ENCODE peak calls at places on chromosome 1, in five cellular contexts. X, H, L, D and J are unnamed samples. For H3K36me3, the result is how much of the 10 kb centered on the place peaks cover.

GRCh38 chr1:20981903-20982695 is 194.6 kb downstream of the EIF4G3 start:
- DNase-seq in H (no peak), L (no peak), D (no peak), X (peak), J (peak)

GRCh38 chr1:52955129-52955970 is 28.3 kb downstream of the SCP2 start:
- DNase-seq in X (no peak), D (no peak), H (no peak), L (no peak), J (peak)

GRCh38 chr1:197469620-197470210 is 201.7 kb downstream of the CRB1 start:
- DNase-seq in D (no peak), L (no peak), H (no peak), X (no peak), J (no peak)

GRCh38 chr1:223209293-223209898 is 66.3 kb upstream of the TLR5 start:
- DNase-seq in H (no peak), L (no peak), X (no peak), D (no peak), J (no peak)

GRCh38 chr1:72435025-72435424 is 152.7 kb upstream of the NEGR1 start:
- DNase-seq in L (no peak), D (no peak), H (no peak), X (no peak), J (peak)

GRCh38 chr1:31949862-31950261 is 11.7 kb upstream of the PTP4A2 start:
- DNase-seq in L (no peak), H (no peak), X (no peak), D (no peak), J (no peak)

GRCh38 chr1:50278961-50279360 is 144.3 kb downstream of the DMRTA2 start:
- DNase-seq in X (no peak), L (no peak), H (no peak), D (no peak), J (no peak)

GRCh38 chr1:19676438-19676922 is 11.8 kb downstream of the HTR6 start:
- DNase-seq in X (no peak), H (no peak), L (no peak), D (peak), J (peak)

GRCh38 chr1:226993676-226994356 is 53.7 kb downstream of the COQ8A start:
- DNase-seq in D (no peak), L (no peak), X (no peak), H (no peak), J (no peak)

GRCh38 chr1:38138498-38139233 is 92.1 kb upstream of the POU3F1 start:
- DNase-seq in X (no peak), H (no peak), L (no peak), D (peak), J (peak)

DNA sequence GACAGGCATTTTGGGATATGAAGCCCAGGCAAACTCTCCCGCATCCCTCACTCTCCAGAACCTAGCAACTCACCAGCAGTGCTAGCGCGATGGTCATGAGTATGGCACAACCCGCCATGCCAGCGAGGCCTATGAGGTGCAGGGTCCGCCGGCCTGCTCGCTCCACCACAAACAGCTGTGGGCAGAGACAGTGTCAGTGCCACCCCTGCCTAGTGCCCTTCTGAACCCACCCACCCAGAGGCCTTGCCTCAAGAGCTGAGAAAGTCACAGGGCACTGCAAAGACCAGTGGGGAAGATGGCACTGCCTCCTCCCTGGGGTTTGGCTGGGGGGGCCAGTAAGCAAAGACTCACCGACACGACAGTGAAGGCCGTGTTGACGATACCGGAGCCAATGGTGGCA is 29.8 kb downstream of the SLC2A1 start:
- DNase-seq in H (no peak), L (no peak), D (no peak), X (no peak), J (no peak)
- H3K36me3 ChIP-seq in H (half or more), L (under half), D (under half), X (half or more), J (under half)

GRCh38 chr1:6638226-6638625 is 13.6 kb downstream of the THAP3 start:
- DNase-seq in D (peak), H (no peak), L (no peak), X (no peak), J (peak)
- H3K36me3 ChIP-seq in D (under half), H (half or more), L (under half), X (half or more), J (under half)

GRCh38 chr1:92899780-92900179 is 61.5 kb downstream of the DIPK1A start:
- DNase-seq in H (no peak), L (no peak), D (no peak), X (no peak), J (no peak)
- H3K36me3 ChIP-seq in H (under half), L (under half), D (under half), X (half or more), J (under half)

GRCh38 chr1:87898401-87898800 is 569.7 kb downstream of the LMO4 start:
- DNase-seq in D (no peak), H (no peak), X (no peak), L (no peak), J (no peak)

GRCh38 chr1:87894041-87894440 is 565.4 kb downstream of the LMO4 start:
- DNase-seq in H (no peak), D (no peak), L (no peak), X (no peak), J (no peak)

GRCh38 chr1:87902830-87903614 is 574.3 kb downstream of the LMO4 start:
- DNase-seq in D (no peak), L (no peak), X (no peak), H (no peak), J (peak)

GRCh38 chr1:87899746-87900145 is 571.1 kb downstream of the LMO4 start:
- DNase-seq in H (no peak), D (no peak), L (no peak), X (no peak), J (no peak)

DNA sequence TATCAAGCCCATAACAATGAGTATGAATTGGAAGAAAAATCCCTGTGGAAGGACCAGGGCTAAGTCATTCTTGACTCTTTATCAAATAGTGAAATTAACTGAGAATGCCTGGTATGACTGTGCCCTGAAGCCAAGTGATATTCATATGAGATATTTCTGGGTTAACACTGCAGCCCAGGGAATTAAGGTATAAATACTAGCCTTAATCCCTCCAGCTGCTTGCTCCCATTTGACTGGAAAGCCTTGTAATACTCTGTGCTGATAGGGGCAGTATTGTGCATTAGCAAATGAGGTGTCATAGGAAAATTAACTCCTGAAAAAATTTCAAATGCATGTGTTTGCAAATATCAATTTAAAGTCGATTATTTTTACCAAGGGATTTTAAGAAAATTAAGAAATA is 568.8 kb downstream of the LMO4 start:
- DNase-seq in H (no peak), D (no peak), X (no peak), L (no peak), J (no peak)
- H3K36me3 ChIP-seq in H (under half), D (under half), X (under half), L (under half), J (under half)

GRCh38 chr1:11114966-11115365 is 15.3 kb upstream of the EXOSC10 start:
- DNase-seq in H (no peak), D (no peak), X (no peak), L (no peak), J (no peak)

GRCh38 chr1:11116318-11116717 is 16.6 kb upstream of the EXOSC10 start:
- DNase-seq in L (no peak), D (no peak), H (no peak), X (no peak), J (no peak)
- H3K36me3 ChIP-seq in L (under half), D (under half), H (under half), X (half or more), J (under half)

GRCh38 chr1:17668195-17668594 is 86.9 kb upstream of the ACTL8 start:
- DNase-seq in X (no peak), H (no peak), D (no peak), L (no peak), J (no peak)
- H3K36me3 ChIP-seq in X (under half), H (under half), D (under half), L (under half), J (under half)

DNA sequence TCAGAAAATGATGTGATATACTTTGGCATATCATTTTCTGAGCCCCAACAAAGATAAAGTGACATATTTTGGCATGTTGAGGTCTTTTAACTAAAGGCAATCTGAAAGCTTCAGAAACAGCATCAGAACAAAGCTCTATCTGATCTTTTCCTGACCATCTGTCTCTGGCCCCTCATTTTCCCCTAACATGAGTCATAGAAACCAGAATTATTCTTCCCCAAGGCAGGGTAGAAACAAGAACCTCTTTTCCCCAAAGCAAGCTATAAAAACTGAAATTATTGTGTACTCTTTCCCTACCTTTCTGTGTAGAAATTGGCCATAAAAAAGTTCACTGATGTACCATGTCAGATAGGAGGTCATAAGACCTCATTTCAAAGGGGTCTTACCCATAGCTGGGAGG is 48.7 kb upstream of the PLA2G4A start:
- DNase-seq in L (no peak), H (no peak), D (no peak), X (no peak), J (no peak)
- H3K36me3 ChIP-seq in L (under half), H (under half), D (under half), X (under half), J (under half)